ENCODE peak calls at places on chromosomes 2 and 18, in seven cellular contexts. Z is HS-5; Q is activated CD4-positive, alpha-beta T cell treated with anti-CD3 and anti-CD28 coated beads, Interleukin-2, amount 10 ng/mL, durations not matched to agents 7 days and 5 days; H is HCT116; I is cardiac muscle cell; K is right cardiac atrium; G is stimulated activated CD4-positive, alpha-beta T cell treated with anti-CD3 and anti-CD28 coated beads, TNF-alpha, amount 100 ng/mL, for 4 hours. F is an unnamed sample.

GRCh38 chr2:28395334-28396061 is 2.8 kb downstream of the FOSL2 start:
- DNase-seq in Z (peak), Q (no peak), H (no peak), I (no peak), K (peak), G (no peak), F (no peak)

GRCh38 chr2:239025081-239025801 is 177.4 kb downstream of the TWIST2 start:
- DNase-seq in Z (peak), Q (no peak), H (no peak), I (no peak), K (no peak), G (no peak), F (no peak)

GRCh38 chr2:215796160-215796559 is 217.2 kb downstream of the MREG start:
- DNase-seq in Z (peak), Q (peak), H (no peak), I (no peak), K (no peak), G (no peak), F (no peak)

GRCh38 chr2:11024010-11024615 is 112.4 kb downstream of the KCNF1 start:
- DNase-seq in Z (no peak), Q (no peak), H (no peak), I (no peak), K (no peak), G (no peak), F (no peak)

GRCh38 chr2:119826370-119826961 is 66.7 kb downstream of the PTPN4 start:
- DNase-seq in Z (no peak), Q (peak), H (no peak), I (peak), K (no peak), G (peak), F (no peak)

GRCh38 chr18:26854292-26854881 is 11.1 kb downstream of the AQP4 start:
- DNase-seq in Z (no peak), Q (no peak), H (no peak), I (no peak), K (no peak), G (no peak), F (no peak)

GRCh38 chr2:11701206-11701605 is 31.2 kb upstream of the NTSR2 start:
- DNase-seq in Z (no peak), Q (no peak), H (no peak), I (no peak), K (no peak), G (no peak), F (no peak)

GRCh38 chr2:118310878-118311442 is 222.7 kb downstream of the INSIG2 start:
- DNase-seq in Z (no peak), Q (no peak), H (no peak), I (no peak), K (no peak), G (no peak), F (no peak)

GRCh38 chr2:49914281-49914680 is 760.0 kb upstream of the FSHR start:
- DNase-seq in Z (peak), Q (no peak), H (no peak), I (no peak), K (no peak), G (no peak), F (no peak)

F was measured in activated T-helper 9 cell treated with anti-CD3 and anti-CD28 coated beads, Interleukin-2, amount 50 U/mL, for 16 hours.